ENCODE peak calls at places on chromosomes 7 and 10, in six cellular contexts. One of them, this sample, is unnamed.

GRCh38 chr10:100562806-100563293 is 27.1 kb downstream of the HIF1AN start:
- DNase-seq in astrocyte of the cerebellum: no peak
- DNase-seq in A549: peak; percentile 47
- DNase-seq in SJSA1: peak; percentile 52
- DNase-seq in GM12864: no peak
- DNase-seq in naive thymus-derived CD4-positive, alpha-beta T cell: peak; percentile 21
- DNase-seq in this sample: peak; percentile 21

GRCh38 chr7:65251851-65252620 is 121.6 kb upstream of the ZNF92 start:
- DNase-seq in A549: peak; percentile 63
- DNase-seq in astrocyte of the cerebellum: peak; percentile 18
- DNase-seq in naive thymus-derived CD4-positive, alpha-beta T cell: no peak
- DNase-seq in SJSA1: peak; percentile 39
- DNase-seq in GM12864: no peak
- DNase-seq in this sample: peak; percentile 47

GRCh38 chr7:32670105-32670504 is 174.8 kb downstream of the AVL9 start:
- DNase-seq in GM12864: no peak
- DNase-seq in astrocyte of the cerebellum: no peak
- DNase-seq in SJSA1: peak; percentile 91
- DNase-seq in naive thymus-derived CD4-positive, alpha-beta T cell: no peak
- DNase-seq in A549: peak; percentile 47
- DNase-seq in this sample: no peak

GRCh38 chr7:142303650-142304049 is 45.8 kb upstream of the PRSS58 start:
- DNase-seq in SJSA1: no peak
- DNase-seq in GM12864: no peak
- DNase-seq in A549: no peak
- DNase-seq in astrocyte of the cerebellum: no peak
- DNase-seq in naive thymus-derived CD4-positive, alpha-beta T cell: peak; percentile 60
- DNase-seq in this sample: no peak

GRCh38 chr7:77631820-77632219 is 64.4 kb upstream of the RSBN1L start:
- DNase-seq in naive thymus-derived CD4-positive, alpha-beta T cell: no peak
- DNase-seq in GM12864: no peak
- DNase-seq in astrocyte of the cerebellum: no peak
- DNase-seq in A549: no peak
- DNase-seq in SJSA1: no peak
- DNase-seq in this sample: no peak

GRCh38 chr7:157274991-157275427 is 61.8 kb upstream of the DNAJB6 start:
- DNase-seq in GM12864: no peak
- DNase-seq in SJSA1: no peak
- DNase-seq in A549: no peak
- DNase-seq in astrocyte of the cerebellum: no peak
- DNase-seq in naive thymus-derived CD4-positive, alpha-beta T cell: no peak
- DNase-seq in this sample: no peak

GRCh38 chr10:89392974-89393373 is 551 bp downstream of the IFIT1 start:
- DNase-seq in naive thymus-derived CD4-positive, alpha-beta T cell: no peak
- DNase-seq in SJSA1: no peak
- DNase-seq in A549: no peak
- DNase-seq in GM12864: peak; percentile 39
- DNase-seq in astrocyte of the cerebellum: peak; percentile 49
- DNase-seq in this sample: no peak

GRCh38 chr10:33594475-33594874 is 260.0 kb upstream of the NRP1 start:
- DNase-seq in GM12864: no peak
- DNase-seq in astrocyte of the cerebellum: no peak
- DNase-seq in SJSA1: no peak
- DNase-seq in A549: no peak
- DNase-seq in naive thymus-derived CD4-positive, alpha-beta T cell: no peak
- DNase-seq in this sample: no peak

GRCh38 chr7:12731775-12732174 is 44.3 kb downstream of the ARL4A start:
- DNase-seq in astrocyte of the cerebellum: no peak
- DNase-seq in GM12864: no peak
- DNase-seq in A549: no peak
- DNase-seq in naive thymus-derived CD4-positive, alpha-beta T cell: peak; percentile 39
- DNase-seq in SJSA1: no peak
- DNase-seq in this sample: no peak

GRCh38 chr10:125448596-125448995 is 234.4 kb downstream of the TEX36 start:
- DNase-seq in GM12864: no peak
- DNase-seq in astrocyte of the cerebellum: no peak
- DNase-seq in SJSA1: no peak
- DNase-seq in naive thymus-derived CD4-positive, alpha-beta T cell: no peak
- DNase-seq in A549: peak; percentile 28
- DNase-seq in this sample: no peak

GRCh38 chr7:33907625-33908024 is 2.3 kb downstream of the BMPER start:
- DNase-seq in naive thymus-derived CD4-positive, alpha-beta T cell: no peak
- DNase-seq in SJSA1: no peak
- DNase-seq in A549: no peak
- DNase-seq in GM12864: no peak
- DNase-seq in astrocyte of the cerebellum: no peak
- DNase-seq in this sample: no peak

GRCh38 chr7:33910756-33911155 is 5.4 kb downstream of the BMPER start:
- DNase-seq in naive thymus-derived CD4-positive, alpha-beta T cell: no peak
- DNase-seq in astrocyte of the cerebellum: no peak
- DNase-seq in GM12864: no peak
- DNase-seq in SJSA1: no peak
- DNase-seq in A549: no peak
- DNase-seq in this sample: no peak

GRCh38 chr7:33906697-33907096 is 1.4 kb downstream of the BMPER start:
- DNase-seq in A549: no peak
- DNase-seq in naive thymus-derived CD4-positive, alpha-beta T cell: no peak
- DNase-seq in SJSA1: no peak
- DNase-seq in GM12864: no peak
- DNase-seq in astrocyte of the cerebellum: no peak
- DNase-seq in this sample: no peak

GRCh38 chr7:33909755-33910154 is 4.4 kb downstream of the BMPER start:
- DNase-seq in A549: no peak
- DNase-seq in GM12864: no peak
- DNase-seq in SJSA1: no peak
- DNase-seq in naive thymus-derived CD4-positive, alpha-beta T cell: no peak
- DNase-seq in astrocyte of the cerebellum: no peak
- DNase-seq in this sample: no peak

DNA sequence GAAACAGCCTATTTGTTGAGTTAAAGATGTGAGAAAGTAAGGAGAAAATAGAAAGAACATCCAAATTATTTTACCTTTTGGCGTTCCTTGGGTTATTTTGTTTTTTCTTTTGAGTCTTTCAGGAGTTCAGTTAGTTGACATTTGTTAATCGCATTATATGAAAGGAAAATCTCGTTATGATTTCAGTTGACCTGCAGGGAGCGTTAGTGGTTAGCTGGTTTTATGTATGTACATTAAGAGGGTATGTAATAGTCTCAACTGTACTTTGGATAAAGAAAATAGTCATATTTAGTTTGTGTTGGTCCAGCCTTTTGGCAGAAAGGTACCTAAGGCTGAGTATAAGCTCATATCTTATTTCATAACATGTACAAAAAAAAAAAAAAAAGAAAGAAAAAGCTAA is 4.0 kb downstream of the BMPER start:
- DNase-seq in GM12864: no peak
- DNase-seq in A549: no peak
- DNase-seq in SJSA1: no peak
- DNase-seq in naive thymus-derived CD4-positive, alpha-beta T cell: no peak
- DNase-seq in astrocyte of the cerebellum: no peak
- DNase-seq in this sample: no peak
- H3K4me3 ChIP-seq in GM12864: no peak overlapping the region
- H3K4me3 ChIP-seq in A549: no peak overlapping the region
- H3K4me3 ChIP-seq in SJSA1: no peak overlapping the region
- H3K4me3 ChIP-seq in naive thymus-derived CD4-positive, alpha-beta T cell: no peak overlapping the region
- H3K4me3 ChIP-seq in astrocyte of the cerebellum: no peak overlapping the region
- H3K4me3 ChIP-seq in this sample: no peak overlapping the region

GRCh38 chr7:90951229-90951628 is 313.0 kb upstream of the FZD1 start:
- DNase-seq in naive thymus-derived CD4-positive, alpha-beta T cell: no peak
- DNase-seq in A549: no peak
- DNase-seq in GM12864: no peak
- DNase-seq in astrocyte of the cerebellum: no peak
- DNase-seq in SJSA1: no peak
- DNase-seq in this sample: no peak
- H3K4me3 ChIP-seq in naive thymus-derived CD4-positive, alpha-beta T cell: no peak overlapping the region
- H3K4me3 ChIP-seq in A549: no peak overlapping the region
- H3K4me3 ChIP-seq in GM12864: no peak overlapping the region
- H3K4me3 ChIP-seq in astrocyte of the cerebellum: no peak overlapping the region
- H3K4me3 ChIP-seq in SJSA1: no peak overlapping the region
- H3K4me3 ChIP-seq in this sample: no peak overlapping the region

DNA sequence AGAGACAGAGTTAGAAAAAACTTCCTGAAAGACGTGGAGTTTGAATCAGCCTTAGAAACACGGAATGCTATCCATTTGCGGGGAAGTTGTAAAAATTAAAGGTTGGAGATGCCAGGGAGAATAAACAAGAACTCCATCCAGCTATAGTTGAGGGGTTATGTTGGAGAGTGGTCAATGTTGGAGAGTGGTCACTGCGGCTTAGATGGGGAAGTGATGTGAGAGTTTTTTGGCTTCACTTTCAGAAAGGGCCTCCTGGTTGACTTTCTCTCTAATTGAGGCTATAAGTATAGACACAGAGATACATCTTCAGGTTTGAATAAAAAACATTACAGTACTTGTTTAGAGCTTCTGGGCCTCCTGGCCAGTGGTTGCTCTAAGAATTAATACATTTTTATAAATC is 675 bp downstream of the CC2D2B start:
- DNase-seq in GM12864: no peak
- DNase-seq in astrocyte of the cerebellum: no peak
- DNase-seq in A549: no peak
- DNase-seq in SJSA1: no peak
- DNase-seq in naive thymus-derived CD4-positive, alpha-beta T cell: no peak
- DNase-seq in this sample: no peak
- H3K4me3 ChIP-seq in GM12864: no peak overlapping the region
- H3K4me3 ChIP-seq in astrocyte of the cerebellum: no peak overlapping the region
- H3K4me3 ChIP-seq in A549: no peak overlapping the region
- H3K4me3 ChIP-seq in SJSA1: no peak overlapping the region
- H3K4me3 ChIP-seq in naive thymus-derived CD4-positive, alpha-beta T cell: peak overlapping the region; percentile 62
- H3K4me3 ChIP-seq in this sample: no peak overlapping the region

GRCh38 chr7:45001826-45002225 is 1.8 kb downstream of the CCM2 start:
- DNase-seq in A549: no peak
- DNase-seq in GM12864: no peak
- DNase-seq in SJSA1: no peak
- DNase-seq in naive thymus-derived CD4-positive, alpha-beta T cell: no peak
- DNase-seq in astrocyte of the cerebellum: no peak
- DNase-seq in this sample: no peak
- H3K4me3 ChIP-seq in A549: no peak overlapping the region
- H3K4me3 ChIP-seq in GM12864: peak overlapping the region; percentile 73
- H3K4me3 ChIP-seq in SJSA1: peak overlapping the region; percentile 72
- H3K4me3 ChIP-seq in naive thymus-derived CD4-positive, alpha-beta T cell: no peak overlapping the region
- H3K4me3 ChIP-seq in astrocyte of the cerebellum: no peak overlapping the region
- H3K4me3 ChIP-seq in this sample: no peak overlapping the region

DNA sequence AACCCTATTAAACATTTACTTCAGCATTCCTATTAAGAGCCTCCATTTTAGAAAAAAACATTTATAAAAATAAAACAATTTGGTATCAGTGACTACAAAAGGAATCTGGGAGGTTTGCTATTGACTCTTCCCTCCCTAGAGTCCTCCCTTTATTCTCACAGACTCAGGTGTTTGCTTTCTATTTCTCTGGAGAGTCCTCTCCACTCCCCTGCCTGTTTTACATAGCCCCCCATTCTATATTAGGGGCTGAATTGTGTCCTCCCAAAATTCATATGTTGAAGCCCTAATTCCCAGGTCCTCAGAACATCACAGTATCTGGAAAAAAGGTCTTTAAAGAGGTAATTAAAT is 69.8 kb downstream of the COA1 start:
- DNase-seq in GM12864: no peak
- DNase-seq in naive thymus-derived CD4-positive, alpha-beta T cell: no peak
- DNase-seq in A549: no peak
- DNase-seq in astrocyte of the cerebellum: no peak
- DNase-seq in SJSA1: no peak
- DNase-seq in this sample: no peak
- H3K4me3 ChIP-seq in GM12864: no peak overlapping the region
- H3K4me3 ChIP-seq in naive thymus-derived CD4-positive, alpha-beta T cell: no peak overlapping the region
- H3K4me3 ChIP-seq in A549: no peak overlapping the region
- H3K4me3 ChIP-seq in astrocyte of the cerebellum: no peak overlapping the region
- H3K4me3 ChIP-seq in SJSA1: no peak overlapping the region
- H3K4me3 ChIP-seq in this sample: no peak overlapping the region

GRCh38 chr7:76356823-76357222 is 2.0 kb downstream of the YWHAG start:
- DNase-seq in naive thymus-derived CD4-positive, alpha-beta T cell: no peak
- DNase-seq in A549: no peak
- DNase-seq in SJSA1: no peak
- DNase-seq in astrocyte of the cerebellum: no peak
- DNase-seq in GM12864: no peak
- DNase-seq in this sample: no peak

GRCh38 chr7:76356115-76356514 is 2.7 kb downstream of the YWHAG start:
- DNase-seq in SJSA1: no peak
- DNase-seq in GM12864: no peak
- DNase-seq in naive thymus-derived CD4-positive, alpha-beta T cell: no peak
- DNase-seq in A549: no peak
- DNase-seq in astrocyte of the cerebellum: no peak
- DNase-seq in this sample: no peak

GRCh38 chr7:76354516-76354915 is 4.3 kb downstream of the YWHAG start:
- DNase-seq in SJSA1: no peak
- DNase-seq in naive thymus-derived CD4-positive, alpha-beta T cell: no peak
- DNase-seq in astrocyte of the cerebellum: no peak
- DNase-seq in GM12864: no peak
- DNase-seq in A549: no peak
- DNase-seq in this sample: no peak

GRCh38 chr7:76353744-76354143 is 5.0 kb downstream of the YWHAG start:
- DNase-seq in astrocyte of the cerebellum: no peak
- DNase-seq in A549: no peak
- DNase-seq in naive thymus-derived CD4-positive, alpha-beta T cell: no peak
- DNase-seq in GM12864: no peak
- DNase-seq in SJSA1: no peak
- DNase-seq in this sample: no peak

GRCh38 chr7:76354981-76355730 is 3.6 kb downstream of the YWHAG start:
- DNase-seq in naive thymus-derived CD4-positive, alpha-beta T cell: no peak
- DNase-seq in SJSA1: no peak
- DNase-seq in astrocyte of the cerebellum: no peak
- DNase-seq in GM12864: no peak
- DNase-seq in A549: no peak
- DNase-seq in this sample: no peak
- H3K4me3 ChIP-seq in naive thymus-derived CD4-positive, alpha-beta T cell: no peak overlapping the region
- H3K4me3 ChIP-seq in SJSA1: no peak overlapping the region
- H3K4me3 ChIP-seq in astrocyte of the cerebellum: no peak overlapping the region
- H3K4me3 ChIP-seq in GM12864: no peak overlapping the region
- H3K4me3 ChIP-seq in A549: no peak overlapping the region
- H3K4me3 ChIP-seq in this sample: no peak overlapping the region

DNA sequence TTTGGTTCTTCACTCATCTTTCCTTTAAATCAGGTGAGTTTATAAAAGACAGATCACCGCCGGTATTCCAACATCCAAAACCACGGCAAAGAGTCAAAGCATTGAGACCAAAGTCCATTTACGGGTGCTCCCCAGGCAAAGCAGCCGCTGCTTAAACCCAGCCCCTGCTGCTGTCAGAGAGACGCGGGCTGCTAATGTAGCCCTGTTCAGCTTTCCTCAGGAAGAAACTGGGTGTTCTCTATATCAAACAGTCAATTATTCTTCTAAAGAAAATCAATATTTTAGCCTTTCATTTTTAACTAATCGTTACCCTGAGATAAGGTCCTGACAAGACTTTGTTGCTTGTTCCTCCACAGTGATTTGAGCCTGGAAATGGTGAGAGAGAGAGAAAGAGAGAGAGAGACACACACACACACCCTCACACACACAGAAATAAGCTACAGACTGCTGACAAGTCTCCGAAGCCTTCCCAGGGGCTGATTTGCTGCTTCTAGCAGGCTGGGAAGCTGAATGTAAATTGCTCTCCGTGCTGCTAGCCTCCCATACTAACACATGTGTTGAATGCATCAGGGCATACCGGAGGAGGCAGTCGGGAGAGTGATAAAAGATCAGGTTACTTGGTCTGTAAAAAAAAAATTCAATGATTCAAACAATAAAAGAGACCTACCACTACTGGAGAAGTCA is 183.0 kb upstream of the ANK3 start:
- DNase-seq in GM12864: no peak
- DNase-seq in astrocyte of the cerebellum: peak; percentile 58
- DNase-seq in SJSA1: no peak
- DNase-seq in A549: no peak
- DNase-seq in naive thymus-derived CD4-positive, alpha-beta T cell: peak; percentile 30
- DNase-seq in this sample: peak; percentile 56
- H3K4me3 ChIP-seq in GM12864: no peak overlapping the region
- H3K4me3 ChIP-seq in astrocyte of the cerebellum: peak overlapping the region; percentile 53
- H3K4me3 ChIP-seq in SJSA1: no peak overlapping the region
- H3K4me3 ChIP-seq in A549: peak overlapping the region; percentile 3
- H3K4me3 ChIP-seq in naive thymus-derived CD4-positive, alpha-beta T cell: no peak overlapping the region
- H3K4me3 ChIP-seq in this sample: peak overlapping the region; percentile 12

GRCh38 chr10:63722537-63722936 is 201.3 kb downstream of the REEP3 start:
- DNase-seq in SJSA1: no peak
- DNase-seq in A549: no peak
- DNase-seq in naive thymus-derived CD4-positive, alpha-beta T cell: no peak
- DNase-seq in astrocyte of the cerebellum: peak; percentile 84
- DNase-seq in GM12864: no peak
- DNase-seq in this sample: no peak
- H3K4me3 ChIP-seq in SJSA1: no peak overlapping the region
- H3K4me3 ChIP-seq in A549: no peak overlapping the region
- H3K4me3 ChIP-seq in naive thymus-derived CD4-positive, alpha-beta T cell: no peak overlapping the region
- H3K4me3 ChIP-seq in astrocyte of the cerebellum: no peak overlapping the region
- H3K4me3 ChIP-seq in GM12864: no peak overlapping the region
- H3K4me3 ChIP-seq in this sample: no peak overlapping the region